ENCODE peak calls at places on chromosomes 3 and 15, in nine cellular contexts. F is brain microvascular endothelial cell; T is NT2/D1; L is hypothalamus; N is stimulated activated CD4-positive, alpha-beta T cell treated with anti-CD3 and anti-CD28 coated beads, Interleukin-12 subunit alpha, Interleukin-12 subunit beta, amount 100 ng/mL, for 24 hours; E is posterior cingulate gyrus; U is astrocyte of the spinal cord; J is LoVo; D is non-pigmented ciliary epithelial cell. I is an unnamed sample.

GRCh38 chr3:138726966-138727365 is 107.8 kb downstream of the PIK3CB start:
- DNase-seq in F (peak; percentile 40), T (no peak), L (no peak), N (no peak), E (no peak), U (peak; percentile 65), J (no peak), D (no peak), I (peak; percentile 10)

GRCh38 chr15:41928637-41929620 is 35.1 kb upstream of the SPTBN5 start:
- DNase-seq in F (no peak), T (no peak), L (no peak), N (no peak), E (no peak), U (no peak), J (no peak), D (no peak), I (no peak)

GRCh38 chr3:69776926-69777581 is 37.8 kb downstream of the MITF start:
- DNase-seq in F (no peak), T (no peak), L (no peak), N (no peak), E (no peak), U (no peak), J (no peak), D (no peak), I (no peak)

GRCh38 chr3:60289356-60289935 is 961.8 kb downstream of the FHIT start:
- DNase-seq in F (no peak), T (no peak), L (no peak), N (no peak), E (no peak), U (no peak), J (no peak), D (no peak), I (no peak)

GRCh38 chr15:39272901-39273300 is 308.0 kb upstream of the THBS1 start:
- DNase-seq in F (no peak), T (no peak), L (no peak), N (no peak), E (no peak), U (no peak), J (no peak), D (no peak), I (no peak)

GRCh38 chr15:49610166-49610918 is 10.3 kb downstream of the FAM227B start:
- DNase-seq in F (no peak), T (no peak), L (no peak), N (no peak), E (no peak), U (no peak), J (no peak), D (no peak), I (peak; percentile 57)

GRCh38 chr3:159841766-159842165 is 146.9 kb upstream of the IL12A start:
- DNase-seq in F (no peak), T (no peak), L (no peak), N (no peak), E (no peak), U (no peak), J (no peak), D (no peak), I (no peak)

GRCh38 chr15:81516012-81516411 is 142.0 kb upstream of the TMC3 start:
- DNase-seq in F (peak; percentile 9), T (no peak), L (no peak), N (no peak), E (no peak), U (no peak), J (no peak), D (no peak), I (no peak)

GRCh38 chr3:99248913-99249312 is 347.4 kb upstream of the DCBLD2 start:
- DNase-seq in F (no peak), T (no peak), L (no peak), N (no peak), E (no peak), U (peak; percentile 27), J (no peak), D (no peak), I (peak; percentile 86)

GRCh38 chr3:183131735-183132134 is 30.8 kb downstream of the LAMP3 start:
- DNase-seq in F (peak; percentile 69), T (no peak), L (no peak), N (no peak), E (no peak), U (peak; percentile 49), J (no peak), D (peak; percentile 76), I (peak; percentile 95)

GRCh38 chr3:143783856-143784370 is 64.4 kb downstream of the SLC9A9 start:
- DNase-seq in F (peak; percentile 9), T (no peak), L (no peak), N (no peak), E (no peak), U (peak; percentile 10), J (peak; percentile 17), D (no peak), I (no peak)

GRCh38 chr3:39180546-39181346 is 11.6 kb downstream of the XIRP1 start:
- DNase-seq in F (peak; percentile 62), T (peak; percentile 79), L (peak; percentile 63), N (peak; percentile 72), E (peak; percentile 95), U (peak; percentile 87), J (peak; percentile 91), D (no peak), I (peak; percentile 92)

GRCh38 chr3:2937055-2937454 is 173.1 kb downstream of the IL5RA start:
- DNase-seq in F (no peak), T (no peak), L (no peak), N (no peak), E (no peak), U (no peak), J (no peak), D (no peak), I (no peak)

GRCh38 chr3:24100694-24101402 is 155.8 kb downstream of the NR1D2 start:
- DNase-seq in F (no peak), T (no peak), L (no peak), N (no peak), E (no peak), U (no peak), J (no peak), D (no peak), I (peak; percentile 58)

GRCh38 chr3:133329626-133330025 is 70.2 kb upstream of the BFSP2 start:
- DNase-seq in F (no peak), T (no peak), L (no peak), N (no peak), E (no peak), U (no peak), J (no peak), D (no peak), I (no peak)

GRCh38 chr15:33968224-33968623 is at the start of gene CHRM5:
- DNase-seq in F (no peak), T (no peak), L (no peak), N (no peak), E (no peak), U (no peak), J (no peak), D (no peak), I (no peak)

GRCh38 chr15:51768018-51768417 is 16.6 kb downstream of the TMOD2 start:
- DNase-seq in F (no peak), T (no peak), L (no peak), N (no peak), E (no peak), U (no peak), J (no peak), D (no peak), I (no peak)